ENCODE peak calls at places on chromosomes 4 and X, in five cellular contexts. N is cardiac muscle cell; Z is activated CD8-positive, alpha-beta T cell treated with anti-CD3 and anti-CD28 coated beads for 36 hours; I is OCI-LY7; R is left lung. F is an unnamed sample.

GRCh38 chrX:78514852-78515251 is 144.3 kb downstream of the RTL3 start:
- DNase-seq in Z (no peak), N (no peak), I (no peak), R (no peak), F (no peak)

GRCh38 chrX:103520391-103520790 is 1.1 kb upstream of the RAB40A start:
- DNase-seq in Z (no peak), I (no peak), R (no peak), N (peak; percentile 81), F (no peak)

GRCh38 chr4:83589283-83589682 is 53.4 kb downstream of the GPAT3 start:
- DNase-seq in I (no peak), N (no peak), R (no peak), Z (no peak), F (no peak)

GRCh38 chrX:63686878-63687714 is 97.9 kb downstream of the ARHGEF9 start:
- DNase-seq in I (peak; percentile 29), N (peak; percentile 62), R (no peak), Z (peak; percentile 2), F (peak; percentile 18)

GRCh38 chr4:123744664-123745290 is 348.2 kb downstream of the SPRY1 start:
- DNase-seq in N (peak; percentile 97), R (no peak), I (no peak), Z (no peak), F (no peak)

GRCh38 chr4:106595906-106596305 is 227.3 kb upstream of the GIMD1 start:
- DNase-seq in I (no peak), R (no peak), Z (no peak), N (no peak), F (no peak)

GRCh38 chr4:152935661-152936445 is at the start of gene FHDC1:
- DNase-seq in N (no peak), Z (peak; percentile 28), I (no peak), R (peak; percentile 79), F (peak; percentile 39)

GRCh38 chrX:68832101-68832416 is 3.2 kb downstream of the EFNB1 start:
- DNase-seq in Z (peak; percentile 55), I (peak; percentile 11), N (peak; percentile 79), R (peak; percentile 68), F (no peak)

GRCh38 chr4:102789317-102789717 is 28.5 kb upstream of the MANBA start:
- DNase-seq in R (no peak), Z (no peak), N (peak; percentile 84), I (no peak), F (no peak)

GRCh38 chrX:1336331-1337143 is at the start of gene IL3RA:
- DNase-seq in Z (peak; percentile 22), N (peak; percentile 18), R (peak; percentile 79), I (no peak), F (no peak)

GRCh38 chrX:133660356-133660755 is 245.1 kb upstream of the GPC4 start:
- DNase-seq in Z (no peak), N (peak; percentile 49), I (no peak), R (no peak), F (no peak)

DNA sequence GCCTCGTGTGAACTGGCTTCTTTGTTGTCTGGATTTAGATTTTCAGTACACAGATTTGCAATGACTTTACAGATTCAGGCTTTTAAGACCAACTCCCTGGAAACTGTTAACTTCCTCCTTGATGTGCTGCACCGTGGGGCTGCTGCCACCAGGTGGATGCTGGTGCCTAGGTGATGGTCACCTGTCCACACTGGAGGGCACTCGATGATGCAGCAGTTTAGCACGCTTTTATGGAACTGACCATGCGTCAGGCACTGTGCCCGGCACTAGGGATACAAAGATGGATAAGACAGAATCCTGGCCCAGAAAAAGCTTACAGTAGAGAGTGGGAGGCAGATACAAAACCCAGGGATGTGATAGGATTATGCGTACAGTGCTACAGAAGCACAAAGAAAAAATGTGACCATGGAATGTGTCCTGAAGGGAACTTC is 180.7 kb downstream of the CEP135 start:
- DNase-seq in I (peak; percentile 27), Z (peak; percentile 42), N (peak; percentile 80), R (no peak), F (peak; percentile 16)
- TF ChIP-seq CTCF in I (peak; percentile 69), Z (peak; percentile 56), N (peak; percentile 47), R (no peak), F (peak; percentile 67)

DNA sequence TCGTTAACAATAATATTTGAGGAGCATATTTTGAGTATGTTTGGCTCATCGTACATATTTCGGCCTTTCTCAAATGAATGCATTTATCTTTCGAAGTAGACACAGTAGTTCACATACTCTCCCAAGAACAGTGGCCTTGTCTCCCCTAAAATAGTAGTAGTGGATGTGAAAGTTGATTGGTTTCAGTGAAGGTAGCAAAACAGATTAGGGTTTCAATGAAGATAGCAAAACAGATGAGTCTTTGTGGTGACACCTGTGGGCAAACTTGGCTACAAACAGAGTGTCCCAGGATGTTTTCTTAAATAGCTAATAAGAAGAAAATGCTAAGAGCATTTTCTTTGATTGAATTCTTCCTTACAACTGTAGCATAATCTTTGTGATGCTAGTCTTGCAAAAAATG is 67.0 kb downstream of the USP9X start:
- DNase-seq in N (no peak), R (no peak), Z (no peak), I (no peak), F (no peak)
- TF ChIP-seq CTCF in N (no peak), R (no peak), Z (no peak), I (no peak), F (no peak)

GRCh38 chr4:189981970-189982369 is 41.3 kb downstream of the FRG1 start:
- DNase-seq in R (no peak), Z (no peak), N (no peak), I (no peak), F (no peak)
- TF ChIP-seq CTCF in R (no peak), Z (no peak), N (no peak), I (no peak), F (no peak)

DNA sequence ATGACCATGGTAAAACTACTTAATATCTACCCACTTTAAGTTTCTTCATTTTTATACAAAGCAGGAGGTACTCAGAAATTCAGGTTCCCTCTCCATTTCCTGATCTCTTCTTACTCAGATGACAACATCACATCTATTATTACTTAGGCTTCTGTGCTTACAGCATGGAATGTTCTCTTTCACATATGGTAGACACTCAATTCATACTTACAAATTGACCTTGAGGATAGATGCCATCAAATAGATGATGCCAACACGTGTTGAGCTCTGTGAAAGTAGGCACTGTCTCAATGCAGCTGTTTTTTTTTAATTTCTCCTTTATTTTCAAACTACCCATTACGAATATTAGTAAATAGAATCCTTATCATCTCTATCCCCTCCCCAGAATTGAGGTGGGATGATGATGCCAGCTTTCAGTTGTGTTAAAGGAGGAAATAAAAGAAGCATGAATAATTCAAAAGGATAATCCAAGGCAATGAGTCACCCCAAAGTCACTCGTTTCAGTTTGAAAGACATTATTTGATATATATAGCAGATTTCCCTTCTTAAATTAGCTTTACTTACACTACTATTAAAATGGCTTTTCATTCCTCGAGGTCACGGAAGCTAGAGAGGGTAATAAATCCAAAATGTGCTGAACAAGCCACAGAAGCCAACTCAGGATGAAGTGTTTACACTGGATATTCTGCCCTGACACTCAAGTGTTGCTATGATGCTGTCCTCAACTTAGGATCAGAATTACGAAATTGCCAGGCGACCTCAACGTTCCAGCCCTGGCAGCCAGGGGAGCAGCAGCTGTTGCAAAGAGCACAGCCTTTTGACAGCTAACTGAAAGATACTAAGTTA is 124.2 kb upstream of the EOLA2 start:
- DNase-seq in R (no peak), Z (no peak), I (no peak), N (peak; percentile 41), F (no peak)
- TF ChIP-seq CTCF in R (no peak), Z (no peak), I (no peak), N (no peak), F (no peak)

GRCh38 chrX:119887721-119888425 is 7.8 kb upstream of the AKAP14 start:
- DNase-seq in Z (peak; percentile 70), N (peak; percentile 64), R (peak; percentile 71), I (peak; percentile 60), F (peak; percentile 72)
- TF ChIP-seq CTCF in Z (peak; percentile 43), N (peak; percentile 67), R (no peak), I (peak; percentile 64), F (peak; percentile 51)

DNA sequence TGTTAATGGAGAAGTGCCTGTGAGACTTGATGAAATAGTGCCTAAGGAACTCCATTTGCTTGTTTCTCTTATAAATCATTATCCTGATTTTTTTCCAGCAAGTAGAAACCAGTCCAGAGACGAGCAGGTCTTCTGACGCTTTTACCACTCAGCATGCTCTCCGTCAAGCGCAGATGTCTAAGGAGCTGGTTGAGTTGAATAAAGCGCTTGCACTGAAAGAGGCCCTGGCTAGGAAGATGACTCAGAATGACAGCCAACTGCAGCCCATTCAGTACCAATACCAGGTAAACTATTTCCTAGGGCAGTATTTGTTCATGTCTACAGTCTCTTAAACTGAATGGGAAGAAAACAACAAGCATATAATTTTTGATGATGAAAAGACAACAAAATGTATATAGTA is 63.6 kb downstream of the KIF4A start:
- DNase-seq in Z (no peak), N (no peak), I (no peak), R (no peak), F (no peak)
- TF ChIP-seq CTCF in Z (no peak), N (no peak), I (no peak), R (no peak), F (no peak)